ENCODE peak calls at places on chromosome 13, in eight cellular contexts. R is T-helper 2 cell; B is stimulated activated CD8-positive, alpha-beta memory T cell treated with anti-CD3 and anti-CD28 coated beads, Interleukin-15, amount 100 ng/mL, for 1 hour; Y is activated CD4-positive, alpha-beta T cell treated with anti-CD3 and anti-CD28 coated beads, Interleukin-2, amount 10 ng/mL, durations not matched to agents 7 days and 5 days; Q is ACHN; G is AG09319; K is memory B cell; D is Karpas-422. U is an unnamed sample.

GRCh38 chr13:35664747-35665146 is 188.3 kb upstream of the MAB21L1 start:
- DNase-seq in R (no peak), B (no peak), Y (no peak), Q (no peak), G (no peak), K (no peak), D (no peak), U (no peak)

GRCh38 chr13:35496761-35497386 is 20.4 kb upstream of the MAB21L1 start:
- DNase-seq in R (no peak), B (no peak), Y (no peak), Q (no peak), G (no peak), K (no peak), D (no peak), U (no peak)

GRCh38 chr13:40152145-40152544 is 496.7 kb downstream of the COG6 start:
- DNase-seq in R (no peak), B (no peak), Y (no peak), Q (peak; percentile 72), G (peak; percentile 20), K (no peak), D (no peak), U (no peak)

GRCh38 chr13:36163809-36164308 is 32.7 kb upstream of the DCLK1 start:
- DNase-seq in R (no peak), B (no peak), Y (no peak), Q (no peak), G (peak; percentile 54), K (no peak), D (no peak), U (no peak)

GRCh38 chr13:85528578-85529215 is 270.5 kb downstream of the SLITRK6 start:
- DNase-seq in R (no peak), B (no peak), Y (no peak), Q (no peak), G (peak; percentile 59), K (no peak), D (no peak), U (no peak)

GRCh38 chr13:104597554-104598240 is 1531.5 kb upstream of the SLC10A2 start:
- DNase-seq in R (no peak), B (no peak), Y (no peak), Q (no peak), G (no peak), K (no peak), D (no peak), U (no peak)

GRCh38 chr13:95073826-95074345 is 227.4 kb downstream of the ABCC4 start:
- DNase-seq in R (no peak), B (no peak), Y (no peak), Q (no peak), G (no peak), K (no peak), D (no peak), U (no peak)

GRCh38 chr13:23572836-23573235 is 2.6 kb downstream of the TNFRSF19 start:
- DNase-seq in R (no peak), B (no peak), Y (no peak), Q (no peak), G (no peak), K (no peak), D (no peak), U (no peak)

GRCh38 chr13:105144020-105144419 is 1391.4 kb downstream of the EFNB2 start:
- DNase-seq in R (no peak), B (no peak), Y (no peak), Q (no peak), G (no peak), K (no peak), D (no peak), U (no peak)

GRCh38 chr13:37869756-37870488 is at the start of gene TRPC4:
- DNase-seq in R (no peak), B (no peak), Y (no peak), Q (peak; percentile 82), G (peak; percentile 20), K (no peak), D (no peak), U (no peak)

GRCh38 chr13:50731400-50731799 is 112.1 kb downstream of the DLEU7 start:
- DNase-seq in R (no peak), B (no peak), Y (peak; percentile 12), Q (no peak), G (peak; percentile 24), K (no peak), D (no peak), U (no peak)

GRCh38 chr13:98184796-98185195 is 7.7 kb upstream of the RNF113B start:
- DNase-seq in R (no peak), B (no peak), Y (no peak), Q (no peak), G (no peak), K (no peak), D (no peak), U (no peak)

GRCh38 chr13:108902557-108903155 is 273.2 kb downstream of the MYO16 start:
- DNase-seq in R (no peak), B (no peak), Y (no peak), Q (no peak), G (no peak), K (no peak), D (no peak), U (no peak)

GRCh38 chr13:112894423-112894672 is 74.7 kb upstream of the MCF2L start:
- DNase-seq in R (no peak), B (no peak), Y (no peak), Q (no peak), G (no peak), K (no peak), D (no peak), U (no peak)

GRCh38 chr13:30193279-30194234 is 113.8 kb downstream of the KATNAL1 start:
- DNase-seq in R (no peak), B (no peak), Y (no peak), Q (no peak), G (no peak), K (no peak), D (peak; percentile 63), U (no peak)

GRCh38 chr13:101647760-101648159 is 195.3 kb downstream of the ITGBL1 start:
- DNase-seq in R (no peak), B (no peak), Y (no peak), Q (no peak), G (no peak), K (no peak), D (no peak), U (no peak)

GRCh38 chr13:109807345-109807744 is 21.0 kb upstream of the IRS2 start:
- DNase-seq in R (no peak), B (no peak), Y (no peak), Q (no peak), G (no peak), K (no peak), D (no peak), U (no peak)